ENCODE peak calls at places on chromosomes 2 and 18, in six cellular contexts. W, I, K, Z, N and O are unnamed samples.
A peak's percentile ranks its signal among the peaks of the same experiment; 100 is the strongest.

GRCh38 chr2:117359266-117359970 is 455.1 kb upstream of the DDX18 start:
- DNase-seq in Z (no peak), N (no peak), K (no peak), I (no peak), W (no peak), O (no peak)

GRCh38 chr2:208648368-208648767 is 241.8 kb downstream of the PTH2R start:
- DNase-seq in W (no peak), Z (no peak), N (no peak), K (no peak), I (no peak), O (no peak)

GRCh38 chr2:8145385-8145784 is 536.5 kb upstream of the ID2 start:
- DNase-seq in I (no peak), K (peak; percentile 21), W (no peak), Z (no peak), N (no peak), O (no peak)

GRCh38 chr2:233816771-233817170 is 37.6 kb downstream of the HJURP start:
- DNase-seq in K (no peak), Z (no peak), W (no peak), N (no peak), I (no peak), O (no peak)

GRCh38 chr2:18749912-18750526 is 160.7 kb upstream of the NT5C1B start:
- DNase-seq in Z (peak; percentile 56), W (peak; percentile 17), N (peak; percentile 47), I (no peak), K (peak; percentile 66), O (peak; percentile 78)

GRCh38 chr2:173427887-173428683 is 73.4 kb downstream of the CDCA7 start:
- DNase-seq in I (no peak), N (peak; percentile 58), K (peak; percentile 51), W (no peak), Z (no peak), O (no peak)

GRCh38 chr18:46590103-46590502 is 66.9 kb downstream of the LOXHD1 start:
- DNase-seq in W (no peak), I (no peak), K (no peak), N (no peak), Z (peak; percentile 18), O (no peak)

GRCh38 chr2:73971722-73972121 is 13.0 kb upstream of the TET3 start:
- DNase-seq in N (no peak), K (no peak), I (no peak), Z (no peak), W (no peak), O (no peak)

GRCh38 chr18:6782861-6783260 is 53.3 kb downstream of the ARHGAP28 start:
- DNase-seq in I (no peak), K (no peak), Z (no peak), W (no peak), N (no peak), O (no peak)

GRCh38 chr2:172473167-172473566 is 45.8 kb downstream of the ITGA6 start:
- DNase-seq in K (no peak), N (no peak), W (no peak), Z (no peak), I (no peak), O (no peak)

GRCh38 chr2:152347076-152347475 is 12.1 kb downstream of the FMNL2 start:
- DNase-seq in Z (no peak), N (peak; percentile 77), I (no peak), K (peak; percentile 74), W (no peak), O (no peak)

GRCh38 chr2:119691189-119691588 is 12.2 kb downstream of the TMEM177 start:
- DNase-seq in Z (no peak), N (no peak), W (no peak), I (no peak), K (no peak), O (no peak)

GRCh38 chr18:43383031-43383430 is 105.7 kb upstream of the SYT4 start:
- DNase-seq in W (no peak), Z (no peak), N (no peak), K (no peak), I (no peak), O (no peak)

GRCh38 chr2:43158259-43158880 is 68.0 kb downstream of the ZFP36L2 start:
- DNase-seq in Z (no peak), K (peak; percentile 75), I (no peak), W (no peak), N (peak; percentile 88), O (no peak)

GRCh38 chr2:109256921-109257320 is 127.9 kb downstream of the SH3RF3 start:
- DNase-seq in K (peak; percentile 54), W (no peak), N (no peak), Z (no peak), I (no peak), O (no peak)

GRCh38 chr2:159169187-159169586 is 117.3 kb downstream of the WDSUB1 start:
- DNase-seq in K (peak; percentile 25), I (no peak), N (no peak), Z (no peak), W (no peak), O (no peak)

GRCh38 chr2:159807183-159808037 is 9.4 kb upstream of the CD302 start:
- DNase-seq in W (peak; percentile 70), Z (peak; percentile 71), N (no peak), K (peak; percentile 61), I (no peak), O (peak; percentile 76)

GRCh38 chr18:41842886-41843285 is 112.1 kb upstream of the PIK3C3 start:
- DNase-seq in K (no peak), Z (no peak), W (no peak), I (no peak), N (no peak), O (no peak)

GRCh38 chr2:136135924-136136906 is 18.3 kb upstream of the CXCR4 start:
- DNase-seq in I (no peak), W (no peak), N (no peak), K (no peak), Z (no peak), O (peak; percentile 70)

GRCh38 chr18:75130591-75131274 is 78.2 kb downstream of the PTGR3 start:
- DNase-seq in I (no peak), W (no peak), N (no peak), K (peak; percentile 12), Z (peak; percentile 11), O (no peak)

GRCh38 chr18:5879479-5879882 is 15.8 kb downstream of the TMEM200C start:
- DNase-seq in Z (peak; percentile 31), I (no peak), W (peak; percentile 27), K (peak; percentile 65), N (no peak), O (peak; percentile 71)

GRCh38 chr2:119475225-119475856 is 43.7 kb downstream of the TMEM37 start:
- DNase-seq in W (no peak), Z (peak; percentile 54), I (no peak), K (no peak), N (no peak), O (peak; percentile 55)

GRCh38 chr2:106607371-106607770 is 120.2 kb downstream of the CD8B2 start:
- DNase-seq in W (no peak), I (no peak), Z (no peak), K (no peak), N (no peak), O (no peak)

GRCh38 chr2:127104881-127105655 is 1.9 kb downstream of the BIN1 start:
- DNase-seq in N (no peak), W (no peak), Z (peak; percentile 30), K (no peak), I (no peak), O (no peak)

GRCh38 chr2:33475381-33476099 is 909 bp upstream of the RASGRP3 start:
- DNase-seq in N (peak; percentile 92), I (no peak), K (peak; percentile 83), W (peak; percentile 36), Z (peak; percentile 77), O (peak; percentile 93)

GRCh38 chr2:163175294-163175693 is 336.7 kb upstream of the KCNH7 start:
- DNase-seq in I (no peak), K (no peak), Z (no peak), N (no peak), W (no peak), O (no peak)

GRCh38 chr2:169363027-169363569 is 764 bp upstream of the LRP2 start:
- DNase-seq in W (no peak), K (no peak), N (no peak), I (no peak), Z (peak; percentile 37), O (no peak)

GRCh38 chr2:109659356-109660045 is 45.3 kb downstream of the SOWAHC start:
- DNase-seq in Z (peak; percentile 42), I (no peak), K (no peak), N (no peak), W (no peak), O (no peak)

GRCh38 chr2:181891966-181892794 is 650 bp downstream of the ITPRID2 start:
- DNase-seq in I (no peak), Z (peak; percentile 80), W (peak; percentile 59), N (peak; percentile 78), K (peak; percentile 55), O (peak; percentile 86)

GRCh38 chr18:51168031-51168742 is 29.3 kb downstream of the MEX3C start:
- DNase-seq in I (no peak), Z (peak; percentile 78), K (no peak), W (no peak), N (no peak), O (no peak)

GRCh38 chr18:12748671-12749070 is 45.8 kb downstream of the PSMG2 start:
- DNase-seq in K (peak; percentile 23), W (no peak), Z (no peak), N (no peak), I (no peak), O (no peak)
- H2AFZ ChIP-seq in K (peak overlapping the region; percentile 84), W (peak overlapping the region; percentile 48), Z (no peak overlapping the region), N (no peak overlapping the region), I (no peak overlapping the region), O (no peak overlapping the region)

GRCh38 chr18:36177913-36178312 is 9.4 kb upstream of the MOCOS start:
- DNase-seq in I (no peak), W (no peak), Z (no peak), K (no peak), N (no peak), O (no peak)
- H3K27ac ChIP-seq in I (no peak overlapping the region), W (no peak overlapping the region), Z (no peak overlapping the region), K (peak overlapping the region; percentile 45), N (no peak overlapping the region), O (no peak overlapping the region)

GRCh38 chr2:241810304-241811208 is 1.6 kb downstream of the NEU4 start:
- DNase-seq in I (no peak), N (no peak), Z (no peak), K (no peak), W (no peak), O (no peak)
- H3K4me1 ChIP-seq in I (peaks cover 7% of the 10 kb centered on the region), N (no peaks in the 10 kb centered on the region), Z (peaks cover 23% of the 10 kb centered on the region), K (no peaks in the 10 kb centered on the region), W (peaks cover 56% of the 10 kb centered on the region), O (no peaks in the 10 kb centered on the region)

DNA sequence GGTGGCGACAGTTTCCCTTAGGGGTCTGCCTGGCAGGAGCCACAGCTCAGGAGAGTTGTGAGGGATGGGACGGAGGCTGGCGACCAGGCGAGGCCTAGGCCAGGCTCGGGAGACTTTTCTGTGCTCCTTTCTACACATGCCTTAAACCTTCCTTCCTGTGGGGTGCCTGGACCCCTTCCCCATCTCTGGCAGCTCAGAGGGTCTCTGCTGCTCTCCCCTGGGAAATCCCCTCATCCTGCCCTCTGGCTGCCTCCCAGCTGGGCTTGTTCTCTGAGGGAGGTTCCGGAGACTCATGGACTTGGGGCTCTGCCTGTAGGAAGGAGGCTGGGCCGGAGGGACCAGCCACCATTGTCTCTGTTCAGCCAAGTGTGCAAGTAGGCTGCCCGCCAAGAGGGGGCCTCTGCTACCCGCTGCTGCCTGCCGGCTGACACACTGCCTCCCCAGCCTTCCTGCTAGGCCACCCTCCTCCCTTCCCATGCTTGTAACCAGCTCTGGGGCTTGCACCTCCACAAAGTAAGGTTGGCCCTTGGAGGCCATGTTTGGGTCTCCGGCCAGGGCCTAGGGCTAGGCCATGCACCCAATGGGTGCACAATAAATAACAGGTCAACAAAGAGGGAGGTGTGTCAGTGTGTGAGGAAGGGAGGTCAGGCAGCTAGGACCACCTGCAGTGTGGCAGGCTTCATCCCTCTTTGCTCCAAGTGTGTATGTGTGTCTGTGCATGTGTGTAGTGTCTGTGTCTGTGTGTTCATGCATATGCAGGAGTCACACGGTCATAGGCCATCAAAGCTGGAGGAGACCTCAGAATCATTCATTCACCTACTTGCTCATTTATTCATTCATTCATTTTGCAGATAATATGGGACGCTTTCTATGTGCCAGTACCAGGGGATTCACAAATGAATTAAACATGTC is 28.8 kb downstream of the PSD4 start:
- DNase-seq in W (no peak), K (no peak), N (no peak), I (no peak), Z (peak; percentile 57), O (no peak)
- H2AFZ ChIP-seq in W (no peak overlapping the region), K (peak overlapping the region; percentile 59), N (no peak overlapping the region), I (no peak overlapping the region), Z (no peak overlapping the region), O (no peak overlapping the region)